ENCODE peak calls at places on chromosomes 11 and 22, in four cellular contexts. Z is HCT116, A is GM12878, H is stomach. J is an unnamed sample. For H3K27me3, the result is how much of the 10 kb centered on the place peaks cover.

GRCh38 chr11:110432713-110433392 is 3.1 kb downstream of the FDX1 start:
- DNase-seq in Z (no peak), A (no peak), H (no peak), J (no peak)

GRCh38 chr11:10993640-10994039 is 135.8 kb upstream of the ZBED5 start:
- DNase-seq in Z (no peak), A (no peak), H (no peak), J (no peak)

GRCh38 chr22:29765905-29766631 is 739 bp downstream of the ZMAT5 start:
- DNase-seq in Z (no peak), A (no peak), H (peak), J (peak)

GRCh38 chr22:31969789-31970489 is 25.6 kb downstream of the YWHAH start:
- DNase-seq in H (peak), Z (peak), A (no peak), J (peak)

GRCh38 chr11:11584937-11585336 is 36.9 kb downstream of the GALNT18 start:
- DNase-seq in A (no peak), H (no peak), Z (no peak), J (no peak)

GRCh38 chr11:26228778-26229177 is 103.2 kb upstream of the ANO3 start:
- DNase-seq in Z (no peak), A (no peak), H (no peak), J (no peak)

GRCh38 chr11:16879690-16880089 is 134.5 kb downstream of the PLEKHA7 start:
- DNase-seq in A (no peak), Z (no peak), H (no peak), J (no peak)

GRCh38 chr11:27754035-27755017 is 54.1 kb upstream of the BDNF start:
- DNase-seq in A (no peak), H (no peak), Z (no peak), J (no peak)

GRCh38 chr11:61152816-61153592 is 8.2 kb downstream of the VPS37C start:
- DNase-seq in Z (no peak), A (no peak), H (no peak), J (no peak)

GRCh38 chr11:27228232-27228631 is 134.8 kb downstream of the CCDC34 start:
- DNase-seq in H (no peak), Z (no peak), A (no peak), J (no peak)

GRCh38 chr11:118430956-118431355 is 5.3 kb upstream of the KMT2A start:
- DNase-seq in A (no peak), H (no peak), Z (no peak), J (no peak)

GRCh38 chr11:3953327-3953726 is 97.9 kb downstream of the STIM1 start:
- DNase-seq in H (no peak), A (no peak), Z (no peak), J (no peak)

GRCh38 chr11:66268953-66269906 is 791 bp downstream of the RAB1B start:
- DNase-seq in A (no peak), Z (no peak), H (no peak), J (peak)

GRCh38 chr22:50684986-50685385 is 12.4 kb downstream of the SHANK3 start:
- DNase-seq in Z (no peak), A (no peak), H (peak), J (no peak)

GRCh38 chr22:50683994-50684371 is 11.4 kb downstream of the SHANK3 start:
- DNase-seq in H (peak), A (no peak), Z (no peak), J (no peak)

GRCh38 chr22:50686794-50687193 is 14.2 kb downstream of the SHANK3 start:
- DNase-seq in Z (no peak), H (no peak), A (no peak), J (no peak)

GRCh38 chr22:50683086-50683993 is 10.7 kb downstream of the SHANK3 start:
- DNase-seq in H (peak), Z (no peak), A (peak), J (no peak)

DNA sequence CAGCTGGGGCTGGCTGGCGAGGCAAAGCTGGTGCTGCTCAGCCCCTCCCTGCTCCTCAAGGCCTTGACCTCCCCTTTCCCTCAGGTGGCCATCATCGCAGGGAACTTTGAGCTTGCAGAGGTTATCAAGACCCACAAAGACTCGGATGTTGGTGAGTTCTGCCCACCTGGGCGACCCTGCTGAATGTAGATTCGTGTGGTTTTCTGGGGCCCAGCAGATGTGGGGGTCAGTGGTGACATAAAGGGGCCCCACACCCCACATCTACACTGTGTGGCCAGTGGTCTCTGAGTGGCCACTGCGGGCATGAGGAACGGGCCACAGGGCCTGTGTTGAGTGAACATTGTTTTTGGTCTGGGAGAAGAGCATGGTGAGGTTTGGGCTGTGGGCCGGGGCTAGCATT is 11.9 kb downstream of the SHANK3 start:
- DNase-seq in Z (no peak), A (no peak), H (peak), J (no peak)
- TF ChIP-seq POLR2AphosphoS5 in Z (no peak), A (no peak), H (no peak), J (no peak)

GRCh38 chr22:41910050-41910598 is 4.8 kb downstream of the SHISA8 start:
- DNase-seq in H (no peak), Z (no peak), A (no peak), J (no peak)

GRCh38 chr22:41911292-41911611 is 3.6 kb downstream of the SHISA8 start:
- DNase-seq in Z (no peak), H (no peak), A (no peak), J (no peak)

GRCh38 chr22:41909290-41910049 is 5.4 kb downstream of the SHISA8 start:
- DNase-seq in Z (no peak), H (no peak), A (no peak), J (no peak)

GRCh38 chr22:41912338-41913039 is 2.4 kb downstream of the SHISA8 start:
- DNase-seq in H (no peak), Z (no peak), A (no peak), J (no peak)

GRCh38 chr22:41910599-41911291 is 4.1 kb downstream of the SHISA8 start:
- DNase-seq in Z (no peak), H (peak), A (no peak), J (no peak)
- H3K27me3 ChIP-seq in Z (under half), H (under half), A (under half), J (under half)

DNA sequence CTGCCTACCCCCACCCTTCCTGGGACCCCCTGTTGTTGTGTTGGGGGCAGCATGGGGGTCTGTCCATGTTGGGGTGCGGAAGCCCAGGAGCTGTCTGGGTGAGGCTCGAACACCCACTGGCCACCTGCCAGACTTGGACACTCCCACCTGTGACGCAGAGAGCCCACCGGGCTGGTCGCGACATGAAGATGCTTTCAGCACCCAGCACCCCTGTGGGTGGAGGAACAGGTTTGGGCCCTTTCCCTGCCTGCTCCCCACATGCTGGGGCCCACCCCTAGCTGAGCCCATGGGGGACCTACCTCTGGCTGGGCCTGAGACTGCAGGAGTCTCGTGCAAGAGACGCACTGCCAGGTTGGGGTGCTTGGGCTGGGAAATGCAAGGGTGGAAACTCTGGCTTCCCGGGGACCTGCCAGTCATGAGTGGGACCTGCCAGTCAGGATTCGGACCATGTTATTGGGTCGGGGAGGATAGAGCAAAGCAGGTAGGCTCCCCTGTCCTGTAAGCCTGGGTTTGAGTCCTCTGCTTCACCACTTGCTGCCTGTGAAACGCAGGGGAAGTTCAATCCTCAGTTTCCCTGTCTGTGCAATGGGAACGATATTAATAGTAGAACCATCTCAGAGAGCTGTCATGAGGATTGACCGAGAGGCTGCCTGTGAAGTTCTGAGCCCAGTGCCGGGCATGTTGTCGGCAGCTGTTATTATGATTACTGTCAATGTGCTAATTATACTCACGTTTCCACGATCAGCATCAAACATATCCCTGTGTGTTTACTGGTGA is 24.1 kb downstream of the KIAA1671 start:
- DNase-seq in Z (no peak), A (no peak), H (no peak), J (no peak)
- H3K27ac ChIP-seq in Z (no peak), A (no peak), H (peak), J (no peak)

GRCh38 chr22:37675930-37676571 is 615 bp downstream of the LGALS1 start:
- DNase-seq in H (no peak), A (no peak), Z (no peak), J (no peak)

GRCh38 chr22:37676691-37677627 is 1.5 kb downstream of the LGALS1 start:
- DNase-seq in A (no peak), H (peak), Z (peak), J (peak)

GRCh38 chr22:37680191-37680851 is 4.9 kb downstream of the LGALS1 start:
- DNase-seq in Z (no peak), H (no peak), A (no peak), J (no peak)

GRCh38 chr22:37679670-37680069 is 4.2 kb downstream of the LGALS1 start:
- DNase-seq in H (no peak), Z (no peak), A (no peak), J (no peak)

DNA sequence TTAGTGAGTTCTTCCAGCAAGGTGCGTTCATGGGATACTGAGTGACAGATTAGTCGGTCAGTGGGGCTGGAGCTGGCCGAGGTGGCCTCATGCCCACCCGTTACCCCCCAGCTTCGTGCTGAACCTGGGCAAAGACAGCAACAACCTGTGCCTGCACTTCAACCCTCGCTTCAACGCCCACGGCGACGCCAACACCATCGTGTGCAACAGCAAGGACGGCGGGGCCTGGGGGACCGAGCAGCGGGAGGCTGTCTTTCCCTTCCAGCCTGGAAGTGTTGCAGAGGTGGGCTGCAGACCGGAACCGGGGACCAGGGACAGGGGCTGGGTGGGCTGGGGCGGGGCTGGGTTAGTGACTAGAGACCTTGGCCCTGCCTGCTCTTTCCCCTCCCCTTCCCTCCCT is 2.9 kb downstream of the LGALS1 start:
- DNase-seq in A (no peak), Z (no peak), H (no peak), J (no peak)
- TF ChIP-seq POLR2AphosphoS5 in A (no peak), Z (no peak), H (no peak), J (no peak)

DNA sequence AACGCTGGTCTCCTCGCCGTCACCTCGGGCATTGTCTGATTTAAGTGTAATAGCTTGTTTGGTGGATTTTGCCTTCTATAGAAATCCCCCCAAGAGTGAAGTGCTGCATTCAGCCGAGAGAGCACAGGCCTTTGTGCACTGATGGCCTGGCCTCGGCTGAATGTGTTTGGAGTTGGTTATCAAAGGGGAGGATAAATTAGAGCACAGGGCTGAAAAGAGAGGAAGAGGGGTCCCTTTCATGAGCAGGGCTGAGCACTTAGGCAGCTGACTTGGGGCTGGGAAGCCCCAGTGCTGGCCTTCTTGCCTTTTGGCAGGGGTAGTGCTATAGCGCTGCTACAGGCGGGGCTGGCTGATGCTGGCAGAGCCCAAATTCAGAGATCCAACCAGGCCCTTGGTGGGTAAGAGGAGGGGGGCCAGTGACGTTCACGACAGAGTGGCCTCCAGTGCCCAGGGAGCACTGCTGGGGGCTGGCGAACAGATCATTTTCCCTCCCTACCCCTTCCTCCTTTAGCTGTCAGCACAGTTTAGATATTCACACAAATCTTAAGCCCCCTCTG is 161.2 kb upstream of the CADM1 start:
- DNase-seq in Z (no peak), H (no peak), A (no peak), J (no peak)
- H3K27me3 ChIP-seq in Z (under half), H (under half), A (under half), J (under half)